ENCODE peak calls at places on chromosomes 1 and 21, in eight cellular contexts. One of them, this sample, is unnamed.

GRCh38 chr1:184056921-184057496 is 5.5 kb downstream of the TSEN15 start:
- DNase-seq in aorta: no peak
- DNase-seq in kidney epithelial cell: no peak
- DNase-seq in activated naive CD8-positive, alpha-beta T cell treated with anti-CD3 and anti-CD28 coated beads for 36 hours: no peak
- DNase-seq in nucleus accumbens: no peak
- DNase-seq in stimulated activated naive CD8-positive, alpha-beta T cell treated with anti-CD3 and anti-CD28 coated beads, Interleukin-15, Interleukin-2, amounts not matched to agents 100 U/mL and 50 U/mL, for 24 hours: no peak
- DNase-seq in HS-5: peak
- DNase-seq in ACHN: peak
- DNase-seq in this sample: no peak

GRCh38 chr1:16043950-16044349 is 368 bp downstream of the CLCNKB start:
- DNase-seq in HS-5: no peak
- DNase-seq in kidney epithelial cell: no peak
- DNase-seq in nucleus accumbens: no peak
- DNase-seq in stimulated activated naive CD8-positive, alpha-beta T cell treated with anti-CD3 and anti-CD28 coated beads, Interleukin-15, Interleukin-2, amounts not matched to agents 100 U/mL and 50 U/mL, for 24 hours: no peak
- DNase-seq in activated naive CD8-positive, alpha-beta T cell treated with anti-CD3 and anti-CD28 coated beads for 36 hours: no peak
- DNase-seq in ACHN: no peak
- DNase-seq in aorta: no peak
- DNase-seq in this sample: no peak

GRCh38 chr1:179016694-179017382 is 8.9 kb upstream of the FAM20B start:
- DNase-seq in ACHN: peak
- DNase-seq in kidney epithelial cell: peak
- DNase-seq in activated naive CD8-positive, alpha-beta T cell treated with anti-CD3 and anti-CD28 coated beads for 36 hours: no peak
- DNase-seq in nucleus accumbens: peak
- DNase-seq in stimulated activated naive CD8-positive, alpha-beta T cell treated with anti-CD3 and anti-CD28 coated beads, Interleukin-15, Interleukin-2, amounts not matched to agents 100 U/mL and 50 U/mL, for 24 hours: no peak
- DNase-seq in aorta: peak
- DNase-seq in HS-5: peak
- DNase-seq in this sample: peak

GRCh38 chr1:244280859-244281258 is 170.8 kb downstream of the ADSS2 start:
- DNase-seq in kidney epithelial cell: no peak
- DNase-seq in ACHN: no peak
- DNase-seq in nucleus accumbens: no peak
- DNase-seq in HS-5: no peak
- DNase-seq in activated naive CD8-positive, alpha-beta T cell treated with anti-CD3 and anti-CD28 coated beads for 36 hours: no peak
- DNase-seq in aorta: no peak
- DNase-seq in stimulated activated naive CD8-positive, alpha-beta T cell treated with anti-CD3 and anti-CD28 coated beads, Interleukin-15, Interleukin-2, amounts not matched to agents 100 U/mL and 50 U/mL, for 24 hours: no peak
- DNase-seq in this sample: no peak

GRCh38 chr1:94726981-94727685 is 93.0 kb upstream of the SLC44A3 start:
- DNase-seq in ACHN: no peak
- DNase-seq in stimulated activated naive CD8-positive, alpha-beta T cell treated with anti-CD3 and anti-CD28 coated beads, Interleukin-15, Interleukin-2, amounts not matched to agents 100 U/mL and 50 U/mL, for 24 hours: no peak
- DNase-seq in aorta: no peak
- DNase-seq in HS-5: no peak
- DNase-seq in kidney epithelial cell: no peak
- DNase-seq in activated naive CD8-positive, alpha-beta T cell treated with anti-CD3 and anti-CD28 coated beads for 36 hours: no peak
- DNase-seq in nucleus accumbens: no peak
- DNase-seq in this sample: no peak

GRCh38 chr1:225953315-225953714 is 12.3 kb upstream of the LEFTY2 start:
- DNase-seq in stimulated activated naive CD8-positive, alpha-beta T cell treated with anti-CD3 and anti-CD28 coated beads, Interleukin-15, Interleukin-2, amounts not matched to agents 100 U/mL and 50 U/mL, for 24 hours: no peak
- DNase-seq in ACHN: no peak
- DNase-seq in HS-5: no peak
- DNase-seq in nucleus accumbens: no peak
- DNase-seq in aorta: no peak
- DNase-seq in kidney epithelial cell: no peak
- DNase-seq in activated naive CD8-positive, alpha-beta T cell treated with anti-CD3 and anti-CD28 coated beads for 36 hours: no peak
- DNase-seq in this sample: no peak

GRCh38 chr1:34280509-34280908 is 103.8 kb downstream of the C1orf94 start:
- DNase-seq in stimulated activated naive CD8-positive, alpha-beta T cell treated with anti-CD3 and anti-CD28 coated beads, Interleukin-15, Interleukin-2, amounts not matched to agents 100 U/mL and 50 U/mL, for 24 hours: no peak
- DNase-seq in nucleus accumbens: no peak
- DNase-seq in ACHN: no peak
- DNase-seq in HS-5: no peak
- DNase-seq in aorta: no peak
- DNase-seq in activated naive CD8-positive, alpha-beta T cell treated with anti-CD3 and anti-CD28 coated beads for 36 hours: no peak
- DNase-seq in kidney epithelial cell: no peak
- DNase-seq in this sample: no peak

GRCh38 chr1:68347415-68347814 is 102.3 kb downstream of the RPE65 start:
- DNase-seq in HS-5: no peak
- DNase-seq in kidney epithelial cell: no peak
- DNase-seq in ACHN: no peak
- DNase-seq in stimulated activated naive CD8-positive, alpha-beta T cell treated with anti-CD3 and anti-CD28 coated beads, Interleukin-15, Interleukin-2, amounts not matched to agents 100 U/mL and 50 U/mL, for 24 hours: no peak
- DNase-seq in nucleus accumbens: no peak
- DNase-seq in aorta: peak
- DNase-seq in activated naive CD8-positive, alpha-beta T cell treated with anti-CD3 and anti-CD28 coated beads for 36 hours: no peak
- DNase-seq in this sample: no peak

GRCh38 chr1:47483651-47484050 is 45.8 kb downstream of the FOXD2 start:
- DNase-seq in HS-5: no peak
- DNase-seq in nucleus accumbens: no peak
- DNase-seq in ACHN: no peak
- DNase-seq in aorta: no peak
- DNase-seq in kidney epithelial cell: no peak
- DNase-seq in activated naive CD8-positive, alpha-beta T cell treated with anti-CD3 and anti-CD28 coated beads for 36 hours: no peak
- DNase-seq in stimulated activated naive CD8-positive, alpha-beta T cell treated with anti-CD3 and anti-CD28 coated beads, Interleukin-15, Interleukin-2, amounts not matched to agents 100 U/mL and 50 U/mL, for 24 hours: no peak
- DNase-seq in this sample: no peak

GRCh38 chr1:160621633-160622413 is 25.0 kb downstream of the SLAMF1 start:
- DNase-seq in ACHN: no peak
- DNase-seq in kidney epithelial cell: no peak
- DNase-seq in aorta: no peak
- DNase-seq in nucleus accumbens: no peak
- DNase-seq in HS-5: no peak
- DNase-seq in activated naive CD8-positive, alpha-beta T cell treated with anti-CD3 and anti-CD28 coated beads for 36 hours: no peak
- DNase-seq in stimulated activated naive CD8-positive, alpha-beta T cell treated with anti-CD3 and anti-CD28 coated beads, Interleukin-15, Interleukin-2, amounts not matched to agents 100 U/mL and 50 U/mL, for 24 hours: no peak
- DNase-seq in this sample: no peak

GRCh38 chr1:10975567-10976326 is 36.7 kb upstream of the TARDBP start:
- DNase-seq in nucleus accumbens: no peak
- DNase-seq in activated naive CD8-positive, alpha-beta T cell treated with anti-CD3 and anti-CD28 coated beads for 36 hours: no peak
- DNase-seq in aorta: no peak
- DNase-seq in kidney epithelial cell: peak
- DNase-seq in HS-5: peak
- DNase-seq in stimulated activated naive CD8-positive, alpha-beta T cell treated with anti-CD3 and anti-CD28 coated beads, Interleukin-15, Interleukin-2, amounts not matched to agents 100 U/mL and 50 U/mL, for 24 hours: no peak
- DNase-seq in ACHN: peak
- DNase-seq in this sample: no peak

GRCh38 chr1:111666828-111667227 is 47.2 kb downstream of the RAP1A start:
- DNase-seq in aorta: no peak
- DNase-seq in stimulated activated naive CD8-positive, alpha-beta T cell treated with anti-CD3 and anti-CD28 coated beads, Interleukin-15, Interleukin-2, amounts not matched to agents 100 U/mL and 50 U/mL, for 24 hours: no peak
- DNase-seq in activated naive CD8-positive, alpha-beta T cell treated with anti-CD3 and anti-CD28 coated beads for 36 hours: no peak
- DNase-seq in nucleus accumbens: no peak
- DNase-seq in ACHN: no peak
- DNase-seq in HS-5: no peak
- DNase-seq in kidney epithelial cell: no peak
- DNase-seq in this sample: no peak

GRCh38 chr1:105608713-105609112 is 1447.8 kb upstream of the PRMT6 start:
- DNase-seq in HS-5: peak
- DNase-seq in nucleus accumbens: no peak
- DNase-seq in stimulated activated naive CD8-positive, alpha-beta T cell treated with anti-CD3 and anti-CD28 coated beads, Interleukin-15, Interleukin-2, amounts not matched to agents 100 U/mL and 50 U/mL, for 24 hours: no peak
- DNase-seq in ACHN: peak
- DNase-seq in activated naive CD8-positive, alpha-beta T cell treated with anti-CD3 and anti-CD28 coated beads for 36 hours: no peak
- DNase-seq in kidney epithelial cell: no peak
- DNase-seq in aorta: no peak
- DNase-seq in this sample: peak

GRCh38 chr21:14766241-14766640 is 220.1 kb upstream of the SAMSN1 start:
- DNase-seq in activated naive CD8-positive, alpha-beta T cell treated with anti-CD3 and anti-CD28 coated beads for 36 hours: no peak
- DNase-seq in kidney epithelial cell: no peak
- DNase-seq in nucleus accumbens: no peak
- DNase-seq in HS-5: no peak
- DNase-seq in aorta: no peak
- DNase-seq in ACHN: no peak
- DNase-seq in stimulated activated naive CD8-positive, alpha-beta T cell treated with anti-CD3 and anti-CD28 coated beads, Interleukin-15, Interleukin-2, amounts not matched to agents 100 U/mL and 50 U/mL, for 24 hours: no peak
- DNase-seq in this sample: no peak

GRCh38 chr1:18344755-18345154 is 136.0 kb upstream of the KLHDC7A start:
- DNase-seq in nucleus accumbens: no peak
- DNase-seq in ACHN: no peak
- DNase-seq in HS-5: no peak
- DNase-seq in activated naive CD8-positive, alpha-beta T cell treated with anti-CD3 and anti-CD28 coated beads for 36 hours: no peak
- DNase-seq in stimulated activated naive CD8-positive, alpha-beta T cell treated with anti-CD3 and anti-CD28 coated beads, Interleukin-15, Interleukin-2, amounts not matched to agents 100 U/mL and 50 U/mL, for 24 hours: no peak
- DNase-seq in kidney epithelial cell: no peak
- DNase-seq in aorta: no peak
- DNase-seq in this sample: no peak

GRCh38 chr21:16113052-16113715 is 383.4 kb downstream of the USP25 start:
- DNase-seq in nucleus accumbens: no peak
- DNase-seq in stimulated activated naive CD8-positive, alpha-beta T cell treated with anti-CD3 and anti-CD28 coated beads, Interleukin-15, Interleukin-2, amounts not matched to agents 100 U/mL and 50 U/mL, for 24 hours: no peak
- DNase-seq in ACHN: no peak
- DNase-seq in kidney epithelial cell: no peak
- DNase-seq in activated naive CD8-positive, alpha-beta T cell treated with anti-CD3 and anti-CD28 coated beads for 36 hours: no peak
- DNase-seq in aorta: no peak
- DNase-seq in HS-5: no peak
- DNase-seq in this sample: no peak

GRCh38 chr1:151820940-151821339 is 10.7 kb downstream of the RORC start:
- DNase-seq in stimulated activated naive CD8-positive, alpha-beta T cell treated with anti-CD3 and anti-CD28 coated beads, Interleukin-15, Interleukin-2, amounts not matched to agents 100 U/mL and 50 U/mL, for 24 hours: no peak
- DNase-seq in nucleus accumbens: no peak
- DNase-seq in ACHN: no peak
- DNase-seq in aorta: no peak
- DNase-seq in activated naive CD8-positive, alpha-beta T cell treated with anti-CD3 and anti-CD28 coated beads for 36 hours: no peak
- DNase-seq in HS-5: no peak
- DNase-seq in kidney epithelial cell: no peak
- DNase-seq in this sample: no peak

GRCh38 chr1:20787100-20787774 is at the start of gene HP1BP3:
- DNase-seq in kidney epithelial cell: no peak
- DNase-seq in activated naive CD8-positive, alpha-beta T cell treated with anti-CD3 and anti-CD28 coated beads for 36 hours: peak
- DNase-seq in HS-5: peak
- DNase-seq in aorta: peak
- DNase-seq in nucleus accumbens: peak
- DNase-seq in ACHN: peak
- DNase-seq in stimulated activated naive CD8-positive, alpha-beta T cell treated with anti-CD3 and anti-CD28 coated beads, Interleukin-15, Interleukin-2, amounts not matched to agents 100 U/mL and 50 U/mL, for 24 hours: peak
- DNase-seq in this sample: peak

GRCh38 chr1:214719207-214719606 is 116.2 kb downstream of the CENPF start:
- DNase-seq in ACHN: no peak
- DNase-seq in HS-5: no peak
- DNase-seq in aorta: no peak
- DNase-seq in nucleus accumbens: no peak
- DNase-seq in stimulated activated naive CD8-positive, alpha-beta T cell treated with anti-CD3 and anti-CD28 coated beads, Interleukin-15, Interleukin-2, amounts not matched to agents 100 U/mL and 50 U/mL, for 24 hours: no peak
- DNase-seq in activated naive CD8-positive, alpha-beta T cell treated with anti-CD3 and anti-CD28 coated beads for 36 hours: no peak
- DNase-seq in kidney epithelial cell: no peak
- DNase-seq in this sample: no peak

GRCh38 chr1:5973771-5974170 is 18.5 kb downstream of the NPHP4 start:
- DNase-seq in activated naive CD8-positive, alpha-beta T cell treated with anti-CD3 and anti-CD28 coated beads for 36 hours: no peak
- DNase-seq in kidney epithelial cell: no peak
- DNase-seq in HS-5: no peak
- DNase-seq in aorta: no peak
- DNase-seq in ACHN: no peak
- DNase-seq in nucleus accumbens: peak
- DNase-seq in stimulated activated naive CD8-positive, alpha-beta T cell treated with anti-CD3 and anti-CD28 coated beads, Interleukin-15, Interleukin-2, amounts not matched to agents 100 U/mL and 50 U/mL, for 24 hours: no peak
- DNase-seq in this sample: no peak